ENCODE peak calls at places on chromosomes 3 and 15, in nine cellular contexts. U, J, C, S, A, G, K, B and H are unnamed samples.

GRCh38 chr15:55915876-55916567 is 77.4 kb downstream of the NEDD4 start:
- DNase-seq in U (no peak), J (no peak), C (peak; percentile 43), S (no peak), A (no peak), G (no peak), K (peak; percentile 63), B (no peak), H (no peak)

GRCh38 chr3:44995142-44995770 is 19.2 kb downstream of the EXOSC7 start:
- DNase-seq in U (no peak), J (no peak), C (peak; percentile 55), S (no peak), A (no peak), G (no peak), K (peak; percentile 77), B (no peak), H (no peak)

GRCh38 chr15:31360843-31361763 is 34.5 kb downstream of the KLF13 start:
- DNase-seq in U (no peak), J (no peak), C (no peak), S (peak; percentile 57), A (peak; percentile 68), G (no peak), K (no peak), B (peak; percentile 72), H (peak; percentile 91)

GRCh38 chr15:61309236-61310016 is 80.3 kb upstream of the RORA start:
- DNase-seq in U (no peak), J (no peak), C (no peak), S (no peak), A (no peak), G (no peak), K (no peak), B (no peak), H (no peak)

GRCh38 chr15:28023933-28024888 is 74.9 kb downstream of the OCA2 start:
- DNase-seq in U (no peak), J (no peak), C (no peak), S (no peak), A (no peak), G (no peak), K (no peak), B (no peak), H (no peak)

GRCh38 chr3:144182501-144182900 is 210.9 kb downstream of the DIPK2A start:
- DNase-seq in U (no peak), J (no peak), C (no peak), S (no peak), A (no peak), G (no peak), K (no peak), B (no peak), H (no peak)

GRCh38 chr15:88194162-88194561 is 62.4 kb downstream of the NTRK3 start:
- DNase-seq in U (no peak), J (no peak), C (no peak), S (no peak), A (no peak), G (no peak), K (no peak), B (no peak), H (no peak)

GRCh38 chr3:69900331-69900730 is 99.2 kb upstream of the SAMMSON start:
- DNase-seq in U (no peak), J (no peak), C (no peak), S (no peak), A (no peak), G (no peak), K (no peak), B (no peak), H (no peak)